ENCODE peak calls at places on chromosome 12, in five cellular contexts. D is GM10248, Q is lower leg skin, X is GM12878, I is AG04449. G is an unnamed sample.

GRCh38 chr12:104911942-104912341 is 46.1 kb downstream of the SLC41A2 start:
- DNase-seq in D (no peak), Q (no peak), X (no peak), I (no peak), G (no peak)

GRCh38 chr12:5582541-5582940 is 150.6 kb downstream of the NTF3 start:
- DNase-seq in D (no peak), Q (no peak), X (no peak), I (peak), G (no peak)

GRCh38 chr12:49842519-49843352 is at the start of gene BCDIN3D:
- DNase-seq in D (peak), Q (peak), X (peak), I (peak), G (peak)

GRCh38 chr12:77352941-77353340 is 287.6 kb upstream of the E2F7 start:
- DNase-seq in D (no peak), Q (no peak), X (no peak), I (no peak), G (no peak)

GRCh38 chr12:54870617-54871016 is 16.3 kb downstream of the MUCL1 start:
- DNase-seq in D (no peak), Q (no peak), X (no peak), I (no peak), G (no peak)

GRCh38 chr12:68981536-68981935 is 48.6 kb upstream of the CPM start:
- DNase-seq in D (no peak), Q (no peak), X (no peak), I (no peak), G (no peak)

GRCh38 chr12:99053599-99054362 is 408.7 kb downstream of the APAF1 start:
- DNase-seq in D (no peak), Q (no peak), X (no peak), I (peak), G (no peak)

GRCh38 chr12:20404576-20405346 is 36.4 kb downstream of the PDE3A start:
- DNase-seq in D (no peak), Q (no peak), X (no peak), I (no peak), G (no peak)

GRCh38 chr12:51217133-51217967 is 512 bp downstream of the POU6F1 start:
- DNase-seq in D (peak), Q (peak), X (no peak), I (no peak), G (no peak)

GRCh38 chr12:89883630-89884364 is 175.2 kb upstream of the ATP2B1 start:
- DNase-seq in D (no peak), Q (no peak), X (no peak), I (no peak), G (no peak)

GRCh38 chr12:129871991-129872969 is 31.5 kb downstream of the TMEM132D start:
- DNase-seq in D (no peak), Q (no peak), X (no peak), I (no peak), G (no peak)

GRCh38 chr12:53211476-53212381 is 4.7 kb upstream of the ITGB7 start:
- DNase-seq in D (no peak), Q (no peak), X (no peak), I (no peak), G (no peak)

GRCh38 chr12:19397534-19397933 is 41.8 kb upstream of the AEBP2 start:
- DNase-seq in D (no peak), Q (peak), X (no peak), I (no peak), G (no peak)

GRCh38 chr12:62379026-62379722 is 87.5 kb upstream of the MON2 start:
- DNase-seq in D (no peak), Q (no peak), X (no peak), I (no peak), G (no peak)

GRCh38 chr12:102169922-102170698 is 27.5 kb downstream of the PMCH start:
- DNase-seq in D (peak), Q (no peak), X (no peak), I (no peak), G (no peak)

DNA sequence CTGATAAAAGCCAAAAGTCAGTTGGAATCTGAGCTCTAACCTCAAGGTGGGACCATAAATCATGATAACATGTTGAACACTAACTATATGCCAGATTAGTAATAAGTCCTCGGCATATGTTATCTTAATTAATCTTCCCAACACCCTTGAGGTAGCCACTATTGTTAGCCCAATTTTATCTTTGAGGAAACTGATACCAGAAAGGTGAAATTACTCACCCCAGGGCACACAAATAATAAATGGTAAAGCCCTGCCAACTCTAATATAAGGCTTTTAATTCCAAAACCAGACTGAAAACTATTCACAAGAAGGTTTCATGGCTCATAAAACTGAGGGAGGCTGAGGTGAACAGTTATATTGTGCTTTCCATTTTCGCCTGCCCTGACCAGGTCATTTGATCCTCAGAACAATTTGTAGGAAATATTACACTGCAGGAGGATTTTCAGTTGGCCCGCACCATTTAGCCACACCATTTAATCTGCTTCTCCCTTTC is 16.1 kb upstream of the NUAK1 start:
- DNase-seq in D (no peak), Q (no peak), X (no peak), I (no peak), G (no peak)
- TF ChIP-seq CTCF in D (no peak), Q (no peak), X (no peak), I (no peak), G (no peak)

GRCh38 chr12:79508622-79509021 is 182.1 kb downstream of the PAWR start:
- DNase-seq in D (no peak), Q (no peak), X (no peak), I (no peak), G (no peak)
- TF ChIP-seq CTCF in D (no peak), Q (no peak), X (no peak), I (no peak), G (no peak)

GRCh38 chr12:132747896-132748295 is 13.7 kb downstream of the ANKLE2 start:
- DNase-seq in D (no peak), Q (no peak), X (no peak), I (no peak), G (no peak)
- TF ChIP-seq CTCF in D (no peak), Q (no peak), X (no peak), I (no peak), G (no peak)

DNA sequence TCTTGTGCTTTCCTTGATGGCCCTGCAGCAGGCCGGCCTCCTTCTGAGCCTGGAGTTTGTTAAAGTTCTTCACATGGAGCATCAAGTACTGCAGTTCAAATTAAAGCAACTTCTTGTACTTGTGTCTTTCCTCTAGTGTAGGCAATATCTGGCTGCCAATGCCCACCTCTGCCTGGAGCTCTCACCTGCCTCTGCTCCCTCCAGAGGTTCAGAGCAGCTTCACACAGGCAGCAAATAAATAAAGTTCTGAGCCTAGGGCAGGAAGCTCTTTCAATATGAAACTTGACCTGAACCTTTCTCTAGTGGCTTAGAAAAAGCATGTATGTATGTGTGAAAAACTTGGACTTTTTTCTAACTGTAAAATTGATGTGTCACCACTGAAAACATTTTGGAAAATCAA is 65.9 kb downstream of the ITPR2 start:
- DNase-seq in D (no peak), Q (no peak), X (no peak), I (no peak), G (no peak)
- TF ChIP-seq CTCF in D (no peak), Q (no peak), X (no peak), I (no peak), G (no peak)

DNA sequence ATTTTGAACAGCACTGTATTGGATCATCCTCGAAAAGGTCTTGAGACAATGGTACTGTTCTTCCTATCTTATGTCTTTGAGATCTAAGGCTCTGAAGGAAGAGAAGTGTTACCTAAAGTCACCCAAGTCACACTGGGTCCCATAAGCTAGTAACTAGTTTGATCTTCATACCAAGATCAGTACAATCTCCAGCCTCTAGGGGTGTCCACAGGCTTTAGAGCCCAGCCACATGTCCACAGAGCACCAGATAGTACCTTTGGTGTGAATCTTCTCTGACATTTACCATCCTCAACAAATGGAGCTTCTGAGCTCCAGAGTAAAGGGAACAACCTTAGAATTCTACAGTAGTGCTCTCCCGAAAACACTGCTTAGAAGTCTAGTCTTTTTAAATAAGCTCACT is 78.7 kb downstream of the KSR2 start:
- DNase-seq in D (no peak), Q (no peak), X (no peak), I (no peak), G (no peak)
- TF ChIP-seq CTCF in D (peak), Q (no peak), X (no peak), I (no peak), G (no peak)

GRCh38 chr12:121956041-121956341 is 37.6 kb downstream of the CFAP251 start:
- DNase-seq in D (no peak), Q (no peak), X (no peak), I (no peak), G (no peak)
- TF ChIP-seq CTCF in D (no peak), Q (no peak), X (no peak), I (no peak), G (no peak)

G was measured in AG09319.